ENCODE peak calls at places on chromosomes 3 and 15, in eight cellular contexts. One of them, this sample, is unnamed.

GRCh38 chr15:43246261-43246764 is 20.4 kb downstream of the TGM5 start:
- DNase-seq in stimulated activated CD4-positive, alpha-beta T cell treated with anti-CD3 and anti-CD28 coated beads, Interleukin-2, amount 100 ng/mL, for 24 hours: no peak
- DNase-seq in HCEC 1CT: no peak
- DNase-seq in stimulated activated naive CD8-positive, alpha-beta T cell treated with anti-CD3 and anti-CD28 coated beads, Interleukin-15, amount 100 ng/mL, for 72 hours: no peak
- DNase-seq in HFFc6: no peak
- DNase-seq in cerebellar nuclear complex: no peak
- DNase-seq in GM10248: no peak
- DNase-seq in NCI-H524: no peak
- DNase-seq in this sample: no peak

GRCh38 chr3:44476181-44476599 is 1.3 kb downstream of the ZNF445 start:
- DNase-seq in stimulated activated CD4-positive, alpha-beta T cell treated with anti-CD3 and anti-CD28 coated beads, Interleukin-2, amount 100 ng/mL, for 24 hours: no peak
- DNase-seq in HCEC 1CT: peak
- DNase-seq in stimulated activated naive CD8-positive, alpha-beta T cell treated with anti-CD3 and anti-CD28 coated beads, Interleukin-15, amount 100 ng/mL, for 72 hours: no peak
- DNase-seq in HFFc6: peak
- DNase-seq in cerebellar nuclear complex: no peak
- DNase-seq in GM10248: no peak
- DNase-seq in NCI-H524: no peak
- DNase-seq in this sample: peak

GRCh38 chr3:48425281-48425812 is 4.5 kb downstream of the PLXNB1 start:
- DNase-seq in stimulated activated CD4-positive, alpha-beta T cell treated with anti-CD3 and anti-CD28 coated beads, Interleukin-2, amount 100 ng/mL, for 24 hours: no peak
- DNase-seq in HCEC 1CT: no peak
- DNase-seq in stimulated activated naive CD8-positive, alpha-beta T cell treated with anti-CD3 and anti-CD28 coated beads, Interleukin-15, amount 100 ng/mL, for 72 hours: no peak
- DNase-seq in HFFc6: no peak
- DNase-seq in cerebellar nuclear complex: no peak
- DNase-seq in GM10248: no peak
- DNase-seq in NCI-H524: no peak
- DNase-seq in this sample: no peak

GRCh38 chr3:153144779-153145178 is 17.2 kb upstream of the RAP2B start:
- DNase-seq in stimulated activated CD4-positive, alpha-beta T cell treated with anti-CD3 and anti-CD28 coated beads, Interleukin-2, amount 100 ng/mL, for 24 hours: no peak
- DNase-seq in HCEC 1CT: peak
- DNase-seq in stimulated activated naive CD8-positive, alpha-beta T cell treated with anti-CD3 and anti-CD28 coated beads, Interleukin-15, amount 100 ng/mL, for 72 hours: no peak
- DNase-seq in HFFc6: peak
- DNase-seq in cerebellar nuclear complex: no peak
- DNase-seq in GM10248: no peak
- DNase-seq in NCI-H524: no peak
- DNase-seq in this sample: no peak

GRCh38 chr15:39144613-39145012 is 436.3 kb upstream of the THBS1 start:
- DNase-seq in stimulated activated CD4-positive, alpha-beta T cell treated with anti-CD3 and anti-CD28 coated beads, Interleukin-2, amount 100 ng/mL, for 24 hours: no peak
- DNase-seq in HCEC 1CT: no peak
- DNase-seq in stimulated activated naive CD8-positive, alpha-beta T cell treated with anti-CD3 and anti-CD28 coated beads, Interleukin-15, amount 100 ng/mL, for 72 hours: no peak
- DNase-seq in HFFc6: no peak
- DNase-seq in cerebellar nuclear complex: no peak
- DNase-seq in GM10248: no peak
- DNase-seq in NCI-H524: no peak
- DNase-seq in this sample: no peak

GRCh38 chr3:172332256-172333041 is 115.8 kb downstream of the GHSR start:
- DNase-seq in stimulated activated CD4-positive, alpha-beta T cell treated with anti-CD3 and anti-CD28 coated beads, Interleukin-2, amount 100 ng/mL, for 24 hours: peak
- DNase-seq in HCEC 1CT: peak
- DNase-seq in stimulated activated naive CD8-positive, alpha-beta T cell treated with anti-CD3 and anti-CD28 coated beads, Interleukin-15, amount 100 ng/mL, for 72 hours: peak
- DNase-seq in HFFc6: peak
- DNase-seq in cerebellar nuclear complex: peak
- DNase-seq in GM10248: peak
- DNase-seq in NCI-H524: peak
- DNase-seq in this sample: peak

GRCh38 chr3:100988080-100988479 is 5.1 kb downstream of the ABI3BP start:
- DNase-seq in stimulated activated CD4-positive, alpha-beta T cell treated with anti-CD3 and anti-CD28 coated beads, Interleukin-2, amount 100 ng/mL, for 24 hours: no peak
- DNase-seq in HCEC 1CT: no peak
- DNase-seq in stimulated activated naive CD8-positive, alpha-beta T cell treated with anti-CD3 and anti-CD28 coated beads, Interleukin-15, amount 100 ng/mL, for 72 hours: no peak
- DNase-seq in HFFc6: no peak
- DNase-seq in cerebellar nuclear complex: no peak
- DNase-seq in GM10248: no peak
- DNase-seq in NCI-H524: no peak
- DNase-seq in this sample: no peak

GRCh38 chr15:28110416-28110975 is 11.4 kb upstream of the OCA2 start:
- DNase-seq in stimulated activated CD4-positive, alpha-beta T cell treated with anti-CD3 and anti-CD28 coated beads, Interleukin-2, amount 100 ng/mL, for 24 hours: no peak
- DNase-seq in HCEC 1CT: no peak
- DNase-seq in stimulated activated naive CD8-positive, alpha-beta T cell treated with anti-CD3 and anti-CD28 coated beads, Interleukin-15, amount 100 ng/mL, for 72 hours: no peak
- DNase-seq in HFFc6: no peak
- DNase-seq in cerebellar nuclear complex: peak
- DNase-seq in GM10248: no peak
- DNase-seq in NCI-H524: peak
- DNase-seq in this sample: no peak

GRCh38 chr3:52752045-52752660 is 18.6 kb downstream of the NEK4 start:
- DNase-seq in stimulated activated CD4-positive, alpha-beta T cell treated with anti-CD3 and anti-CD28 coated beads, Interleukin-2, amount 100 ng/mL, for 24 hours: no peak
- DNase-seq in HCEC 1CT: peak
- DNase-seq in stimulated activated naive CD8-positive, alpha-beta T cell treated with anti-CD3 and anti-CD28 coated beads, Interleukin-15, amount 100 ng/mL, for 72 hours: no peak
- DNase-seq in HFFc6: no peak
- DNase-seq in cerebellar nuclear complex: no peak
- DNase-seq in GM10248: no peak
- DNase-seq in NCI-H524: no peak
- DNase-seq in this sample: no peak

GRCh38 chr3:138314751-138315150 is 14.9 kb downstream of the NME9 start:
- DNase-seq in stimulated activated CD4-positive, alpha-beta T cell treated with anti-CD3 and anti-CD28 coated beads, Interleukin-2, amount 100 ng/mL, for 24 hours: no peak
- DNase-seq in HCEC 1CT: no peak
- DNase-seq in stimulated activated naive CD8-positive, alpha-beta T cell treated with anti-CD3 and anti-CD28 coated beads, Interleukin-15, amount 100 ng/mL, for 72 hours: no peak
- DNase-seq in HFFc6: no peak
- DNase-seq in cerebellar nuclear complex: no peak
- DNase-seq in GM10248: no peak
- DNase-seq in NCI-H524: no peak
- DNase-seq in this sample: no peak

GRCh38 chr3:106425021-106425420 is 556.2 kb upstream of the CBLB start:
- DNase-seq in stimulated activated CD4-positive, alpha-beta T cell treated with anti-CD3 and anti-CD28 coated beads, Interleukin-2, amount 100 ng/mL, for 24 hours: no peak
- DNase-seq in HCEC 1CT: peak
- DNase-seq in stimulated activated naive CD8-positive, alpha-beta T cell treated with anti-CD3 and anti-CD28 coated beads, Interleukin-15, amount 100 ng/mL, for 72 hours: no peak
- DNase-seq in HFFc6: peak
- DNase-seq in cerebellar nuclear complex: no peak
- DNase-seq in GM10248: no peak
- DNase-seq in NCI-H524: no peak
- DNase-seq in this sample: no peak

This sample was measured in NCI-H2227 treated with DMSO at 0.1 percent for 48 hours.